ENCODE peak calls at places on chromosomes 7 and 10, in six cellular contexts. G is hepatocyte; H is NCI-H1092; K is stimulated activated naive CD4-positive, alpha-beta T cell; Q is activated effector memory CD4-positive, alpha-beta T cell treated with anti-CD3 and anti-CD28 coated beads, Interleukin-2, amount 50 U/mL, for 16 hours; A is smooth muscle cell of the brain vasculature. P is an unnamed sample.

GRCh38 chr7:130143986-130144618 is 61.1 kb downstream of the TMEM209 start:
- DNase-seq in H (no peak), Q (no peak), G (peak; percentile 55), K (no peak), A (no peak), P (no peak)

GRCh38 chr10:14773551-14774213 is 1.0 kb downstream of the FAM107B start:
- DNase-seq in G (no peak), A (no peak), Q (no peak), H (no peak), K (no peak), P (no peak)

GRCh38 chr10:32943395-32943794 is 14.6 kb downstream of the ITGB1 start:
- DNase-seq in Q (no peak), K (no peak), G (no peak), A (no peak), H (no peak), P (no peak)

GRCh38 chr7:10721289-10721688 is 252.4 kb upstream of the PHF14 start:
- DNase-seq in K (no peak), Q (no peak), H (no peak), G (no peak), A (no peak), P (no peak)

GRCh38 chr7:98191668-98192431 is 19.4 kb upstream of the BHLHA15 start:
- DNase-seq in A (no peak), K (no peak), H (no peak), Q (no peak), G (no peak), P (no peak)

GRCh38 chr10:79401015-79401921 is 44.2 kb downstream of the ZCCHC24 start:
- DNase-seq in A (no peak), Q (no peak), G (no peak), K (no peak), H (no peak), P (peak; percentile 94)

GRCh38 chr7:36036590-36036989 is 116.5 kb upstream of the EEPD1 start:
- DNase-seq in A (no peak), G (no peak), K (no peak), H (no peak), Q (no peak), P (no peak)

GRCh38 chr10:43605850-43606322 is 352 bp upstream of the ZNF485 start:
- DNase-seq in H (no peak), A (no peak), Q (no peak), K (peak; percentile 41), G (no peak), P (no peak)

GRCh38 chr7:105655901-105656380 is 74.6 kb upstream of the EFCAB10 start:
- DNase-seq in K (no peak), Q (no peak), G (no peak), H (no peak), A (no peak), P (no peak)

GRCh38 chr7:150972094-150972493 is 6.0 kb downstream of the KCNH2 start:
- DNase-seq in A (no peak), H (peak; percentile 73), K (no peak), Q (no peak), G (no peak), P (no peak)

P was measured in brain pericyte.